ENCODE peak calls at places on chromosomes 7 and 10, in four cellular contexts. J, D, Z and T are unnamed samples.

GRCh38 chr7:92873776-92874175 is 37.4 kb upstream of the CDK6 start:
- DNase-seq in J (no peak), D (no peak), Z (no peak), T (no peak)

GRCh38 chr7:26459794-26460193 is 168.1 kb downstream of the SNX10 start:
- DNase-seq in J (no peak), D (no peak), Z (no peak), T (no peak)

GRCh38 chr7:13181221-13181620 is 493.8 kb downstream of the ARL4A start:
- DNase-seq in J (no peak), D (no peak), Z (no peak), T (peak)

GRCh38 chr10:51397695-51398094 is 301.7 kb downstream of the CSTF2T start:
- DNase-seq in J (no peak), D (peak), Z (no peak), T (no peak)

GRCh38 chr7:101582971-101583370 is 46.1 kb downstream of the MYL10 start:
- DNase-seq in J (no peak), D (no peak), Z (no peak), T (no peak)

GRCh38 chr7:2386964-2387669 is 16.3 kb upstream of the CHST12 start:
- DNase-seq in J (no peak), D (no peak), Z (no peak), T (no peak)

GRCh38 chr7:100538654-100539435 is at the start of gene AGFG2:
- DNase-seq in J (peak), D (peak), Z (peak), T (peak)

GRCh38 chr10:120931423-120931822 is 80.3 kb downstream of the WDR11 start:
- DNase-seq in J (no peak), D (no peak), Z (no peak), T (no peak)

GRCh38 chr7:1693991-1694524 is 24.0 kb downstream of the ELFN1 start:
- DNase-seq in J (no peak), D (no peak), Z (no peak), T (peak)

GRCh38 chr10:104038537-104038936 is 47.1 kb downstream of the COL17A1 start:
- DNase-seq in J (no peak), D (no peak), Z (no peak), T (no peak)